ENCODE peak calls at places on chromosomes 2 and 18, in nine cellular contexts. M, C, Q, N, D, V, I, A and O are unnamed samples.

GRCh38 chr2:241858206-241859016 is at the start of gene PDCD1:
- DNase-seq in M (peak), C (peak), Q (peak), N (peak), D (peak), V (no peak), I (no peak), A (no peak), O (no peak)

GRCh38 chr2:122157158-122157557 is 401.7 kb downstream of the TSN start:
- DNase-seq in M (no peak), C (no peak), Q (no peak), N (no peak), D (no peak), V (no peak), I (no peak), A (no peak), O (no peak)

GRCh38 chr2:171025199-171025598 is 96.1 kb downstream of the GORASP2 start:
- DNase-seq in M (no peak), C (no peak), Q (no peak), N (no peak), D (no peak), V (no peak), I (no peak), A (no peak), O (no peak)

GRCh38 chr2:237223208-237223861 is 137.6 kb downstream of the COPS8 start:
- DNase-seq in M (peak), C (no peak), Q (no peak), N (peak), D (peak), V (no peak), I (no peak), A (no peak), O (no peak)

GRCh38 chr2:20130821-20131645 is 79.6 kb upstream of the LAPTM4A start:
- DNase-seq in M (no peak), C (no peak), Q (no peak), N (no peak), D (no peak), V (no peak), I (no peak), A (no peak), O (no peak)

GRCh38 chr2:119760876-119761275 is 1.2 kb downstream of the PTPN4 start:
- DNase-seq in M (no peak), C (peak), Q (no peak), N (no peak), D (no peak), V (no peak), I (no peak), A (no peak), O (no peak)

GRCh38 chr2:172408143-172408766 is 19.1 kb upstream of the ITGA6 start:
- DNase-seq in M (no peak), C (no peak), Q (no peak), N (no peak), D (no peak), V (no peak), I (no peak), A (no peak), O (no peak)

GRCh38 chr18:54717673-54718435 is 110.4 kb upstream of the RAB27B start:
- DNase-seq in M (no peak), C (peak), Q (peak), N (no peak), D (no peak), V (peak), I (no peak), A (no peak), O (peak)

GRCh38 chr2:235674116-235674515 is 180.3 kb downstream of the AGAP1 start:
- DNase-seq in M (no peak), C (no peak), Q (no peak), N (no peak), D (no peak), V (no peak), I (no peak), A (no peak), O (no peak)

GRCh38 chr18:34330308-34330707 is 105.6 kb upstream of the NOL4 start:
- DNase-seq in M (no peak), C (no peak), Q (no peak), N (no peak), D (no peak), V (no peak), I (no peak), A (no peak), O (no peak)

GRCh38 chr2:112728029-112728362 is 7.2 kb downstream of the NT5DC4 start:
- DNase-seq in M (no peak), C (no peak), Q (no peak), N (no peak), D (no peak), V (no peak), I (no peak), A (no peak), O (no peak)

GRCh38 chr2:62724106-62724505 is 18.6 kb downstream of the EHBP1 start:
- DNase-seq in M (no peak), C (no peak), Q (no peak), N (no peak), D (no peak), V (no peak), I (no peak), A (no peak), O (no peak)

DNA sequence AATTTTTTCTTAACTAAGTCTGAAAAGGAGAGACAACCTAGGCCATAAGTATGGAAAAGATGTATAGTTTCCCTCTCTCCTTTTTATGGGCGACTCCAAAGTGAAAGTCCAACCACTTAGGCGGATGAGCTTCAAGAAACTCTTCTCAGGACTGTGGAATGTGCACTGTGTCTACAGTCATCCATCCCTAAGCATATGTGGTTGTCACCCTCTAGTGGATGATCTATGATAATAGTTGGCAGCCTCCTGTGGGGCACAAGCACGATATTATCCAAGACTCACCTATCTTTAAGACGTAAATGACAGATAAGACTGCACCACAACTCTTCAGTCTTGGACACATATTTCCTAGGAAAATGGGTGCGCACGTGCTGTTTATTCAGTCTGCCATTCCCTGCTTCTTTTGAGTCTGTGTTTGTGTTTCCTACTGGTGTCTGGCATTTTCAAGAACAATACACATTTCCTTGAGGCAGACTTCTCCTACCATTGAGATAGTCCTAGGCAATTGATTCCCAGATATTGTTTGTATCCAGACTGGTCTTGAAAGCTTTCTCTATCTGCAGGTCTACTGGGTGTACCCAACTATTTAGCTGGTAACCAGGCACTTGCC is 145.5 kb upstream of the CTAGE1 start:
- DNase-seq in M (no peak), C (peak), Q (peak), N (peak), D (no peak), V (no peak), I (peak), A (no peak), O (no peak)
- TF ChIP-seq CTCF in M (peak), C (peak), Q (peak), N (peak), D (peak), V (no peak), I (peak), A (peak), O (peak)

GRCh38 chr2:148524519-148524919 is 120.0 kb upstream of the EPC2 start:
- DNase-seq in M (no peak), C (no peak), Q (no peak), N (no peak), D (no peak), V (peak), I (no peak), A (no peak), O (no peak)

GRCh38 chr2:148519013-148519412 is 125.5 kb upstream of the EPC2 start:
- DNase-seq in M (no peak), C (no peak), Q (no peak), N (no peak), D (no peak), V (no peak), I (no peak), A (no peak), O (no peak)

GRCh38 chr2:148517822-148518221 is 126.7 kb upstream of the EPC2 start:
- DNase-seq in M (no peak), C (no peak), Q (no peak), N (no peak), D (no peak), V (no peak), I (no peak), A (no peak), O (no peak)

GRCh38 chr2:148523315-148523714 is 121.2 kb upstream of the EPC2 start:
- DNase-seq in M (no peak), C (no peak), Q (no peak), N (no peak), D (no peak), V (peak), I (no peak), A (no peak), O (no peak)

DNA sequence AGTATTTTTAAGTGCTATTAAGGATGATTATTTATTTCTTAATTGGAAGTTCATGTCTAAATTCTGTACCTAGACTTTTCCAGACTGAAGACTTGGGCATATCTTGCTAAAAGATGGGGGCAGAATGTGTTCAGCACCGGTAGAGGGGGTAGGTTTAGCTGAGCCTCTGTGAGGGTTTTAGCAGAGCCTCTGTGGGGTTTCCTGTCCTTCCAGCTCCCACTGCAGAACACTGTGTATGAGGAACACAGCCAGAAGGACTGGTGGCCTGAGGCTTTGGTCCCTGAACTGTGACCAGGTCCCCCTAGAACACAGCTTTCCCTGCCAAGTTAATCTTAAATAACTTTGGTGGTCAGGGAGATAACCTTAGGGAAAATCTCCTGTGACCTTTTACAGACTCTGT is 123.4 kb upstream of the EPC2 start:
- DNase-seq in M (no peak), C (no peak), Q (no peak), N (no peak), D (no peak), V (no peak), I (no peak), A (no peak), O (no peak)
- TF ChIP-seq CTCF in M (no peak), C (no peak), Q (no peak), N (no peak), D (no peak), V (no peak), I (no peak), A (no peak), O (no peak)

DNA sequence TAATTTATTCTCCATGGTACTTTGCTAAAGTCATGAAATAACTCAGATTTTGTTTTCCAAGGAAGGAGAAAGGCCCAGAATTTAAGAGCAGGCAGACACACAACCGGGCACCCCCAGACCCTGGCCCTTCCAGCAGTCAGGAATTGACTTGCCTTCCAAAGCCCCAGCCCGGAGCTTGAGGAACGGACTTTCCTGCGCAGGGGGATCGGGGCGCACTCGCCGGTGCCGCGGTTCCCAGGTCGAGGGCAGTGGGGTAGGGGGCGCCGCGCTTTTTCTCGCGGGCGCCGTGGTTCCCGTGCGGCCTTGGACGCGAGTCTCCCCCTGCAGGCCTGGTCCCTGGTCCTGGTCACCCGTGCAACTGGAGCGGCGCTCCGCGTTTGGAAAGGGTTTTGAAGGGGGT is 1.2 kb downstream of the ZNF236 start:
- DNase-seq in M (peak), C (peak), Q (peak), N (no peak), D (peak), V (no peak), I (no peak), A (no peak), O (no peak)
- TF ChIP-seq CTCF in M (no peak), C (no peak), Q (peak), N (peak), D (no peak), V (no peak), I (peak), A (no peak), O (no peak)

GRCh38 chr18:25724121-25724520 is 366.3 kb downstream of the SS18 start:
- DNase-seq in M (no peak), C (no peak), Q (no peak), N (no peak), D (no peak), V (no peak), I (no peak), A (no peak), O (no peak)

GRCh38 chr18:25727281-25727680 is 363.1 kb downstream of the SS18 start:
- DNase-seq in M (no peak), C (no peak), Q (no peak), N (no peak), D (no peak), V (no peak), I (no peak), A (no peak), O (no peak)

GRCh38 chr18:25724997-25725396 is 365.4 kb downstream of the SS18 start:
- DNase-seq in M (no peak), C (no peak), Q (no peak), N (no peak), D (no peak), V (no peak), I (no peak), A (no peak), O (no peak)

GRCh38 chr18:25725461-25725860 is 365.0 kb downstream of the SS18 start:
- DNase-seq in M (no peak), C (no peak), Q (no peak), N (no peak), D (no peak), V (no peak), I (no peak), A (no peak), O (no peak)

DNA sequence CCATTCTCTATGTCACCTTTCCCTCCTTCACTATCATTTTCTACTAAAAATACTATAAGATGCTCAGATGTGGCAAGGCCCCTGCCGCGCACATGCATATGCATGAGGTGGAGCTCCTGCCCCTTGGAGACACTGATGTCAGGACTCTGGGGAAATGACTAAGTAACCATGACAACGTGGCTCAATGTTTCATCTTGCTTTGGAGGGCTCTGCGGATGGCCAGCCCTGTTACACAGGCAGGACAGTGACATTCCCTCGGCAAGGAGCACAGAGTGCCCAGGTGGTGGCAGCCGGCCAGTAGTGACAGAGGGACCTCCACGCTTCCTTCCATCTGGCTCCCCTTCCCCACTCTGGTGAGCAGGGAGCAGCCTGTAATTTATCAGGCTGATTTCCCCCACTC is 364.1 kb downstream of the SS18 start:
- DNase-seq in M (no peak), C (no peak), Q (no peak), N (no peak), D (no peak), V (no peak), I (no peak), A (no peak), O (no peak)
- TF ChIP-seq CTCF in M (no peak), C (no peak), Q (no peak), N (no peak), D (no peak), V (no peak), I (no peak), A (no peak), O (no peak)

GRCh38 chr2:238835726-238836301 is 12.1 kb upstream of the TWIST2 start:
- DNase-seq in M (no peak), C (no peak), Q (no peak), N (no peak), D (no peak), V (no peak), I (no peak), A (no peak), O (no peak)
- TF ChIP-seq CTCF in M (no peak), C (no peak), Q (no peak), N (no peak), D (no peak), V (no peak), I (peak), A (no peak), O (no peak)